ENCODE peak calls at places on chromosomes 12 and 14, in ten cellular contexts. One of them, this sample, is unnamed.

GRCh38 chr12:87586158-87586557 is 443.0 kb downstream of the C12orf50 start:
- DNase-seq in GM12865: no peak
- DNase-seq in EL: no peak
- DNase-seq in MM.1S: no peak
- DNase-seq in hepatocyte: no peak
- DNase-seq in effector memory CD8-positive, alpha-beta T cell: no peak
- DNase-seq in A549: no peak
- DNase-seq in HS-5: no peak
- DNase-seq in NAMALWA: no peak
- DNase-seq in amygdala: no peak
- DNase-seq in this sample: no peak

GRCh38 chr12:96041181-96041580 is 5.8 kb upstream of the LTA4H start:
- DNase-seq in NAMALWA: no peak
- DNase-seq in GM12865: no peak
- DNase-seq in EL: no peak
- DNase-seq in hepatocyte: no peak
- DNase-seq in amygdala: no peak
- DNase-seq in effector memory CD8-positive, alpha-beta T cell: no peak
- DNase-seq in MM.1S: no peak
- DNase-seq in A549: no peak
- DNase-seq in HS-5: no peak
- DNase-seq in this sample: no peak

GRCh38 chr12:12273291-12273957 is 6.6 kb upstream of the LRP6 start:
- DNase-seq in GM12865: no peak
- DNase-seq in hepatocyte: no peak
- DNase-seq in HS-5: no peak
- DNase-seq in A549: no peak
- DNase-seq in EL: peak
- DNase-seq in NAMALWA: no peak
- DNase-seq in amygdala: no peak
- DNase-seq in MM.1S: no peak
- DNase-seq in effector memory CD8-positive, alpha-beta T cell: no peak
- DNase-seq in this sample: no peak

GRCh38 chr14:104530651-104531050 is 48.9 kb upstream of the C14orf180 start:
- DNase-seq in hepatocyte: no peak
- DNase-seq in amygdala: no peak
- DNase-seq in GM12865: no peak
- DNase-seq in MM.1S: no peak
- DNase-seq in A549: no peak
- DNase-seq in NAMALWA: no peak
- DNase-seq in HS-5: no peak
- DNase-seq in effector memory CD8-positive, alpha-beta T cell: no peak
- DNase-seq in EL: no peak
- DNase-seq in this sample: no peak

GRCh38 chr12:15289192-15289591 is 33.1 kb upstream of the PTPRO start:
- DNase-seq in MM.1S: peak
- DNase-seq in EL: no peak
- DNase-seq in HS-5: no peak
- DNase-seq in NAMALWA: peak
- DNase-seq in A549: no peak
- DNase-seq in amygdala: no peak
- DNase-seq in GM12865: no peak
- DNase-seq in hepatocyte: no peak
- DNase-seq in effector memory CD8-positive, alpha-beta T cell: no peak
- DNase-seq in this sample: no peak

GRCh38 chr12:23880988-23881387 is 68.5 kb downstream of the SOX5 start:
- DNase-seq in A549: no peak
- DNase-seq in EL: no peak
- DNase-seq in NAMALWA: no peak
- DNase-seq in amygdala: no peak
- DNase-seq in MM.1S: no peak
- DNase-seq in GM12865: no peak
- DNase-seq in HS-5: no peak
- DNase-seq in effector memory CD8-positive, alpha-beta T cell: no peak
- DNase-seq in hepatocyte: no peak
- DNase-seq in this sample: no peak

GRCh38 chr14:20934148-20934762 is 21.0 kb upstream of the RNASE2 start:
- DNase-seq in hepatocyte: peak
- DNase-seq in effector memory CD8-positive, alpha-beta T cell: no peak
- DNase-seq in MM.1S: peak
- DNase-seq in NAMALWA: peak
- DNase-seq in EL: peak
- DNase-seq in A549: peak
- DNase-seq in amygdala: no peak
- DNase-seq in GM12865: peak
- DNase-seq in HS-5: no peak
- DNase-seq in this sample: peak

GRCh38 chr14:36505892-36506731 is 13.9 kb downstream of the NKX2-1 start:
- DNase-seq in EL: no peak
- DNase-seq in effector memory CD8-positive, alpha-beta T cell: no peak
- DNase-seq in A549: no peak
- DNase-seq in MM.1S: no peak
- DNase-seq in NAMALWA: no peak
- DNase-seq in amygdala: no peak
- DNase-seq in GM12865: no peak
- DNase-seq in hepatocyte: no peak
- DNase-seq in HS-5: no peak
- DNase-seq in this sample: no peak

GRCh38 chr14:102280376-102280962 is 24.5 kb downstream of the MOK start:
- DNase-seq in NAMALWA: no peak
- DNase-seq in HS-5: peak
- DNase-seq in A549: peak
- DNase-seq in EL: peak
- DNase-seq in hepatocyte: no peak
- DNase-seq in MM.1S: no peak
- DNase-seq in GM12865: no peak
- DNase-seq in amygdala: no peak
- DNase-seq in effector memory CD8-positive, alpha-beta T cell: no peak
- DNase-seq in this sample: no peak

GRCh38 chr12:108635201-108635996 is 1.7 kb upstream of the SELPLG start:
- DNase-seq in NAMALWA: peak
- DNase-seq in HS-5: no peak
- DNase-seq in EL: no peak
- DNase-seq in hepatocyte: no peak
- DNase-seq in A549: no peak
- DNase-seq in GM12865: peak
- DNase-seq in effector memory CD8-positive, alpha-beta T cell: peak
- DNase-seq in MM.1S: peak
- DNase-seq in amygdala: no peak
- DNase-seq in this sample: no peak

GRCh38 chr12:22543246-22544037 is 900 bp downstream of the C2CD5 start:
- DNase-seq in HS-5: no peak
- DNase-seq in GM12865: peak
- DNase-seq in hepatocyte: peak
- DNase-seq in A549: no peak
- DNase-seq in EL: no peak
- DNase-seq in amygdala: no peak
- DNase-seq in effector memory CD8-positive, alpha-beta T cell: peak
- DNase-seq in MM.1S: peak
- DNase-seq in NAMALWA: peak
- DNase-seq in this sample: no peak

GRCh38 chr12:125332900-125333299 is 267.7 kb downstream of the AACS start:
- DNase-seq in MM.1S: no peak
- DNase-seq in EL: no peak
- DNase-seq in amygdala: no peak
- DNase-seq in NAMALWA: no peak
- DNase-seq in GM12865: no peak
- DNase-seq in effector memory CD8-positive, alpha-beta T cell: no peak
- DNase-seq in hepatocyte: no peak
- DNase-seq in HS-5: no peak
- DNase-seq in A549: no peak
- DNase-seq in this sample: no peak

GRCh38 chr14:89690139-89690538 is 264.4 kb downstream of the EFCAB11 start:
- DNase-seq in NAMALWA: no peak
- DNase-seq in effector memory CD8-positive, alpha-beta T cell: no peak
- DNase-seq in EL: no peak
- DNase-seq in amygdala: no peak
- DNase-seq in HS-5: no peak
- DNase-seq in MM.1S: no peak
- DNase-seq in hepatocyte: no peak
- DNase-seq in A549: no peak
- DNase-seq in GM12865: no peak
- DNase-seq in this sample: no peak

GRCh38 chr14:89566644-89567411 is 149.8 kb upstream of the FOXN3 start:
- DNase-seq in MM.1S: no peak
- DNase-seq in GM12865: no peak
- DNase-seq in HS-5: no peak
- DNase-seq in EL: no peak
- DNase-seq in hepatocyte: no peak
- DNase-seq in A549: no peak
- DNase-seq in amygdala: no peak
- DNase-seq in NAMALWA: no peak
- DNase-seq in effector memory CD8-positive, alpha-beta T cell: no peak
- DNase-seq in this sample: no peak

GRCh38 chr12:90102957-90103652 is 394.5 kb upstream of the ATP2B1 start:
- DNase-seq in amygdala: no peak
- DNase-seq in effector memory CD8-positive, alpha-beta T cell: peak
- DNase-seq in HS-5: no peak
- DNase-seq in MM.1S: peak
- DNase-seq in A549: peak
- DNase-seq in hepatocyte: peak
- DNase-seq in NAMALWA: peak
- DNase-seq in GM12865: peak
- DNase-seq in EL: peak
- DNase-seq in this sample: no peak

GRCh38 chr12:94384030-94384429 is 75.6 kb downstream of the CEP83 start:
- DNase-seq in MM.1S: no peak
- DNase-seq in effector memory CD8-positive, alpha-beta T cell: no peak
- DNase-seq in EL: no peak
- DNase-seq in HS-5: no peak
- DNase-seq in A549: no peak
- DNase-seq in amygdala: no peak
- DNase-seq in NAMALWA: no peak
- DNase-seq in hepatocyte: no peak
- DNase-seq in GM12865: no peak
- DNase-seq in this sample: no peak

GRCh38 chr14:74712499-74713394 is at the start of the genes AREL1 and FCF1:
- DNase-seq in GM12865: peak
- DNase-seq in NAMALWA: peak
- DNase-seq in MM.1S: peak
- DNase-seq in effector memory CD8-positive, alpha-beta T cell: peak
- DNase-seq in A549: peak
- DNase-seq in EL: peak
- DNase-seq in HS-5: peak
- DNase-seq in amygdala: no peak
- DNase-seq in hepatocyte: peak
- DNase-seq in this sample: peak